ENCODE peak calls at places on chromosomes 5 and 9, in seven cellular contexts. H, P, T, O, D, N and U are unnamed samples.

GRCh38 chr5:14244721-14245518 is 101.8 kb downstream of the TRIO start:
- DNase-seq in H (no peak), P (no peak), T (no peak), O (no peak), D (no peak), N (no peak), U (no peak)

GRCh38 chr5:179190851-179191505 is 130.8 kb downstream of the ZNF354C start:
- DNase-seq in H (no peak), P (no peak), T (no peak), O (no peak), D (no peak), N (peak), U (no peak)

GRCh38 chr5:149466457-149466972 is 84.7 kb downstream of the CSNK1A1 start:
- DNase-seq in H (no peak), P (no peak), T (no peak), O (no peak), D (no peak), N (peak), U (no peak)

GRCh38 chr5:172873513-172873912 is 39.5 kb downstream of the ERGIC1 start:
- DNase-seq in H (no peak), P (no peak), T (no peak), O (no peak), D (no peak), N (no peak), U (no peak)

GRCh38 chr5:166302189-166302588 is 1989.3 kb upstream of the WWC1 start:
- DNase-seq in H (no peak), P (no peak), T (no peak), O (no peak), D (no peak), N (no peak), U (no peak)

GRCh38 chr5:116492776-116493175 is 81.8 kb downstream of the SEMA6A start:
- DNase-seq in H (no peak), P (no peak), T (no peak), O (no peak), D (no peak), N (no peak), U (no peak)

GRCh38 chr9:26292943-26293342 is 599.7 kb downstream of the CAAP1 start:
- DNase-seq in H (no peak), P (no peak), T (no peak), O (no peak), D (no peak), N (no peak), U (no peak)

GRCh38 chr5:67253911-67254310 is 57.3 kb upstream of the CD180 start:
- DNase-seq in H (no peak), P (no peak), T (no peak), O (no peak), D (no peak), N (no peak), U (no peak)

GRCh38 chr5:112434650-112435049 is 15.6 kb upstream of the EPB41L4A start:
- DNase-seq in H (no peak), P (no peak), T (no peak), O (no peak), D (no peak), N (no peak), U (no peak)

GRCh38 chr9:132597073-132597775 is 14.8 kb downstream of the BARHL1 start:
- DNase-seq in H (no peak), P (no peak), T (no peak), O (no peak), D (no peak), N (peak), U (peak)

GRCh38 chr5:180332051-180332517 is 21.1 kb downstream of the GFPT2 start:
- DNase-seq in H (no peak), P (no peak), T (no peak), O (no peak), D (no peak), N (peak), U (peak)

GRCh38 chr5:163005949-163006348 is 431.4 kb upstream of the CCNG1 start:
- DNase-seq in H (no peak), P (no peak), T (no peak), O (no peak), D (no peak), N (no peak), U (no peak)

GRCh38 chr9:99076483-99077171 is 28.3 kb upstream of the TGFBR1 start:
- DNase-seq in H (no peak), P (no peak), T (no peak), O (no peak), D (no peak), N (no peak), U (no peak)

GRCh38 chr9:37062331-37062730 is 28.3 kb upstream of the PAX5 start:
- DNase-seq in H (no peak), P (no peak), T (no peak), O (no peak), D (no peak), N (no peak), U (no peak)

GRCh38 chr5:170483701-170484458 is 19.9 kb upstream of the KCNIP1 start:
- DNase-seq in H (no peak), P (no peak), T (peak), O (peak), D (no peak), N (no peak), U (no peak)

GRCh38 chr5:73815631-73816030 is 189.6 kb downstream of the ARHGEF28 start:
- DNase-seq in H (no peak), P (no peak), T (no peak), O (no peak), D (no peak), N (no peak), U (no peak)

GRCh38 chr9:133090752-133091325 is 29.1 kb downstream of the CEL start:
- DNase-seq in H (no peak), P (no peak), T (no peak), O (peak), D (no peak), N (no peak), U (no peak)

GRCh38 chr5:180332861-180333260 is 20.3 kb downstream of the GFPT2 start:
- DNase-seq in H (no peak), P (no peak), T (no peak), O (no peak), D (no peak), N (no peak), U (no peak)

GRCh38 chr5:167708449-167708848 is 583.0 kb upstream of the WWC1 start:
- DNase-seq in H (no peak), P (no peak), T (no peak), O (no peak), D (no peak), N (no peak), U (no peak)

GRCh38 chr9:115855458-115856133 is 298.0 kb upstream of the PAPPA start:
- DNase-seq in H (no peak), P (no peak), T (no peak), O (no peak), D (no peak), N (no peak), U (no peak)

GRCh38 chr9:35277649-35278359 is 116.0 kb downstream of the UNC13B start:
- DNase-seq in H (no peak), P (peak), T (no peak), O (no peak), D (no peak), N (no peak), U (peak)

GRCh38 chr5:83470920-83471404 is 582 bp upstream of the VCAN start:
- DNase-seq in H (no peak), P (no peak), T (no peak), O (no peak), D (no peak), N (no peak), U (no peak)

GRCh38 chr9:134544388-134545212 is 97.0 kb upstream of the COL5A1 start:
- DNase-seq in H (no peak), P (peak), T (no peak), O (no peak), D (no peak), N (no peak), U (no peak)

GRCh38 chr5:135012951-135013391 is 21.1 kb downstream of the PITX1 start:
- DNase-seq in H (no peak), P (no peak), T (peak), O (peak), D (no peak), N (no peak), U (no peak)

GRCh38 chr5:1915316-1915715 is 32.6 kb upstream of the IRX4 start:
- DNase-seq in H (no peak), P (no peak), T (no peak), O (peak), D (no peak), N (no peak), U (no peak)